ENCODE peak calls at places on chromosomes 3 and 15, in eight cellular contexts. V is NCI-H1694 treated with DMSO at 0.1 percent for 48 hours, S is fibroblast of gingiva, N is AG04450, H is GM12865, I is glutamatergic neuron, W is fibroblast of the conjunctiva, A is BJ. U is an unnamed sample.

GRCh38 chr15:52440414-52440813 is 88.3 kb downstream of the MYO5A start:
- DNase-seq in V (no peak), S (no peak), N (no peak), H (no peak), I (no peak), W (no peak), A (no peak), U (no peak)

GRCh38 chr15:91860498-91860897 is 7.0 kb downstream of the SLCO3A1 start:
- DNase-seq in V (no peak), S (no peak), N (no peak), H (no peak), I (no peak), W (no peak), A (no peak), U (no peak)

GRCh38 chr15:94451461-94451860 is 220.1 kb downstream of the MCTP2 start:
- DNase-seq in V (no peak), S (no peak), N (no peak), H (no peak), I (no peak), W (no peak), A (no peak), U (no peak)

GRCh38 chr3:135891121-135891520 is 74.4 kb upstream of the PPP2R3A start:
- DNase-seq in V (no peak), S (no peak), N (no peak), H (no peak), I (no peak), W (no peak), A (no peak), U (no peak)

GRCh38 chr15:61584410-61584809 is 355.3 kb upstream of the RORA start:
- DNase-seq in V (no peak), S (no peak), N (no peak), H (no peak), I (no peak), W (no peak), A (no peak), U (peak)

GRCh38 chr15:73991726-73992593 is at the start of gene STOML1:
- DNase-seq in V (peak), S (peak), N (peak), H (peak), I (peak), W (peak), A (no peak), U (peak)

GRCh38 chr3:111867889-111868426 is 8.9 kb downstream of the PHLDB2 start:
- DNase-seq in V (no peak), S (no peak), N (no peak), H (no peak), I (no peak), W (no peak), A (no peak), U (no peak)

GRCh38 chr3:106699093-106699492 is 678.1 kb upstream of the CCDC54 start:
- DNase-seq in V (no peak), S (no peak), N (no peak), H (no peak), I (no peak), W (no peak), A (no peak), U (no peak)

GRCh38 chr3:126277629-126278378 is 79.4 kb downstream of the KLF15 start:
- DNase-seq in V (no peak), S (peak), N (no peak), H (no peak), I (no peak), W (no peak), A (no peak), U (no peak)

GRCh38 chr15:39819449-39820016 is 36.9 kb upstream of the FSIP1 start:
- DNase-seq in V (no peak), S (no peak), N (no peak), H (no peak), I (no peak), W (no peak), A (no peak), U (no peak)

GRCh38 chr15:60005352-60006202 is 1.5 kb downstream of the FOXB1 start:
- DNase-seq in V (no peak), S (no peak), N (no peak), H (no peak), I (peak), W (no peak), A (no peak), U (no peak)

GRCh38 chr15:90873998-90874605 is 5.7 kb downstream of the FURIN start:
- DNase-seq in V (no peak), S (no peak), N (no peak), H (no peak), I (no peak), W (no peak), A (no peak), U (no peak)

GRCh38 chr15:68348064-68348463 is 70.5 kb downstream of the FEM1B start:
- DNase-seq in V (no peak), S (no peak), N (no peak), H (no peak), I (no peak), W (no peak), A (no peak), U (no peak)

GRCh38 chr3:122076414-122077292 is 21.5 kb downstream of the CD86 start:
- DNase-seq in V (no peak), S (no peak), N (no peak), H (peak), I (no peak), W (no peak), A (no peak), U (no peak)

GRCh38 chr3:9949115-9949514 is 3.1 kb downstream of the PRRT3 start:
- DNase-seq in V (no peak), S (no peak), N (no peak), H (no peak), I (no peak), W (no peak), A (no peak), U (no peak)

GRCh38 chr15:98778263-98778959 is 130.1 kb downstream of the IGF1R start:
- DNase-seq in V (no peak), S (no peak), N (no peak), H (no peak), I (no peak), W (no peak), A (no peak), U (no peak)

GRCh38 chr3:56987238-56987932 is 73.1 kb upstream of the SPATA12 start:
- DNase-seq in V (peak), S (no peak), N (no peak), H (peak), I (peak), W (no peak), A (no peak), U (peak)

GRCh38 chr15:74426404-74427281 is 7.1 kb downstream of the SEMA7A start:
- DNase-seq in V (no peak), S (no peak), N (no peak), H (no peak), I (no peak), W (no peak), A (no peak), U (no peak)

GRCh38 chr15:78987891-78988360 is 43.1 kb upstream of the CTSH start:
- DNase-seq in V (no peak), S (peak), N (no peak), H (no peak), I (no peak), W (no peak), A (no peak), U (no peak)

GRCh38 chr3:157921767-157922166 is 184.5 kb downstream of the SHOX2 start:
- DNase-seq in V (peak), S (no peak), N (no peak), H (no peak), I (no peak), W (no peak), A (no peak), U (no peak)

GRCh38 chr3:30751610-30752299 is 142.7 kb downstream of the GADL1 start:
- DNase-seq in V (peak), S (peak), N (no peak), H (peak), I (peak), W (peak), A (no peak), U (no peak)

GRCh38 chr3:194265996-194266657 is 85.0 kb downstream of the CPN2 start:
- DNase-seq in V (peak), S (no peak), N (no peak), H (no peak), I (no peak), W (no peak), A (no peak), U (no peak)